ENCODE peak calls at places on chromosome 9, in nine cellular contexts. D is body of pancreas, H is Panc1, Z is choroid plexus epithelial cell, N is keratinocyte, U is brain microvascular endothelial cell, L is upper lobe of right lung, O is ovary, E is fibroblast of lung. Y is an unnamed sample.
A peak's percentile ranks its signal among the peaks of the same experiment; 100 is the strongest.

GRCh38 chr9:125932012-125932411 is 184.8 kb downstream of the PBX3 start:
- DNase-seq in D (no peak), U (peak; percentile 97), L (no peak), E (peak; percentile 97), O (peak; percentile 36), H (peak; percentile 25), Z (peak; percentile 96), N (peak; percentile 90), Y (no peak)

GRCh38 chr9:90921969-90922368 is 120.3 kb downstream of the SYK start:
- DNase-seq in L (no peak), D (no peak), H (no peak), N (no peak), E (no peak), Z (no peak), U (no peak), O (no peak), Y (no peak)

GRCh38 chr9:121699271-121700164 is 48.1 kb downstream of the DAB2IP start:
- DNase-seq in N (no peak), D (peak; percentile 59), E (peak; percentile 51), U (no peak), O (peak; percentile 75), H (no peak), L (peak; percentile 82), Z (peak; percentile 48), Y (peak; percentile 77)

GRCh38 chr9:34664281-34665108 is 2.0 kb upstream of the CCL27 start:
- DNase-seq in E (peak; percentile 69), O (peak; percentile 76), N (no peak), D (peak; percentile 87), H (peak; percentile 71), Z (peak; percentile 80), L (peak; percentile 84), U (peak; percentile 72), Y (peak; percentile 90)

GRCh38 chr9:34576593-34576935 is 13.0 kb downstream of the CNTFR start:
- DNase-seq in L (no peak), H (no peak), E (no peak), N (no peak), U (no peak), O (no peak), D (no peak), Z (no peak), Y (peak; percentile 75)

GRCh38 chr9:16181539-16181938 is 628.7 kb downstream of the CCDC171 start:
- DNase-seq in O (no peak), N (no peak), Z (no peak), E (no peak), U (no peak), D (no peak), L (no peak), H (no peak), Y (no peak)

GRCh38 chr9:3939820-3940219 is 360.0 kb downstream of the GLIS3 start:
- DNase-seq in L (no peak), H (no peak), N (peak; percentile 38), U (no peak), Z (no peak), O (no peak), E (no peak), D (no peak), Y (no peak)

GRCh38 chr9:37529111-37529510 is 43.4 kb downstream of the POLR1E start:
- DNase-seq in N (no peak), Z (peak; percentile 46), U (peak; percentile 44), D (no peak), O (no peak), E (no peak), H (no peak), L (no peak), Y (no peak)

GRCh38 chr9:131530546-131530929 is 525 bp downstream of the UCK1 start:
- DNase-seq in U (peak; percentile 14), L (peak; percentile 75), Z (peak; percentile 41), D (peak; percentile 41), E (no peak), N (no peak), H (no peak), O (peak; percentile 49), Y (peak; percentile 90)

GRCh38 chr9:116045083-116045482 is 108.5 kb upstream of the PAPPA start:
- DNase-seq in E (no peak), N (no peak), U (no peak), L (no peak), O (no peak), Z (no peak), H (no peak), D (no peak), Y (no peak)

GRCh38 chr9:116039893-116040292 is 113.7 kb upstream of the PAPPA start:
- DNase-seq in L (no peak), E (no peak), O (no peak), D (no peak), U (no peak), Z (no peak), H (no peak), N (no peak), Y (no peak)

GRCh38 chr9:116042321-116042720 is 111.3 kb upstream of the PAPPA start:
- DNase-seq in H (no peak), O (no peak), E (no peak), D (no peak), L (no peak), U (no peak), Z (no peak), N (no peak), Y (no peak)

DNA sequence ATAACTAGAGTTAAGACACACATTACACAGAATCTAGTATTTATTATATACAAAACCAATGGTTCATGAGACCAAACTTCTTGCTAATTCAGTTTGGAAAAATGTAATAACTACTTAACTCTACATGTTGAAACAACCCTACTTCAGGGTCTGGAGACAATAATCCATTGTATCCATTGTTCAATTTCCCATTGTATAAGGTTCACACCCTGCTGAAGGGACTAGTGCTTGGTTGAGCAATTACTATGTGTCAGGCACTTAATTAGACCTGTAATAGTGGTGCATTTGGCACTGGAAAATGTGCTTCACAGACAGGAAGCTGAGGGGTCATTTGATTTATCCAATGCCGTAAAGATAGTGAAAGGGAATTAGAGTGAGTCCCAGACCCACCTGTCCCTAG is 114.3 kb upstream of the PAPPA start:
- DNase-seq in O (no peak), L (no peak), Z (no peak), H (no peak), E (no peak), N (no peak), D (no peak), U (no peak), Y (no peak)
- H3K4me3 ChIP-seq in O (no peak overlapping the region), L (no peak overlapping the region), Z (no peak overlapping the region), H (no peak overlapping the region), E (no peak overlapping the region), N (no peak overlapping the region), D (no peak overlapping the region), U (no peak overlapping the region), Y (no peak overlapping the region)

GRCh38 chr9:6896562-6896961 is 138.8 kb downstream of the KDM4C start:
- DNase-seq in H (no peak), E (peak; percentile 19), N (no peak), U (peak; percentile 24), D (no peak), O (no peak), Z (peak; percentile 37), L (no peak), Y (no peak)

GRCh38 chr9:6895754-6896153 is 138.0 kb downstream of the KDM4C start:
- DNase-seq in U (no peak), Z (no peak), O (no peak), N (no peak), H (no peak), L (no peak), D (no peak), E (no peak), Y (no peak)

GRCh38 chr9:6893350-6894131 is 135.8 kb downstream of the KDM4C start:
- DNase-seq in D (no peak), N (no peak), E (no peak), O (no peak), H (no peak), U (no peak), Z (no peak), L (no peak), Y (no peak)

GRCh38 chr9:6897207-6897822 is 139.5 kb downstream of the KDM4C start:
- DNase-seq in L (no peak), H (no peak), N (no peak), Z (no peak), U (no peak), O (no peak), E (no peak), D (no peak), Y (no peak)

GRCh38 chr9:6894135-6894534 is 136.4 kb downstream of the KDM4C start:
- DNase-seq in D (no peak), O (no peak), E (no peak), L (no peak), H (no peak), Z (peak; percentile 26), N (no peak), U (no peak), Y (no peak)
- H3K4me3 ChIP-seq in D (no peak overlapping the region), O (no peak overlapping the region), E (no peak overlapping the region), L (no peak overlapping the region), H (no peak overlapping the region), Z (no peak overlapping the region), N (no peak overlapping the region), U (no peak overlapping the region), Y (no peak overlapping the region)

GRCh38 chr9:114386361-114386885 is 1.4 kb downstream of the AKNA start:
- DNase-seq in E (no peak), Z (no peak), N (no peak), D (no peak), H (no peak), L (no peak), O (no peak), U (no peak), Y (no peak)

GRCh38 chr9:114385412-114386181 is 2.2 kb downstream of the AKNA start:
- DNase-seq in E (peak; percentile 88), Z (peak; percentile 88), O (no peak), N (peak; percentile 93), U (peak; percentile 89), H (no peak), D (peak; percentile 42), L (peak; percentile 83), Y (no peak)

GRCh38 chr9:114384836-114385411 is 2.9 kb downstream of the AKNA start:
- DNase-seq in H (no peak), U (no peak), N (no peak), E (no peak), D (no peak), Z (no peak), L (no peak), O (no peak), Y (no peak)

GRCh38 chr9:114382951-114383865 is 4.6 kb downstream of the AKNA start:
- DNase-seq in U (peak; percentile 31), E (peak; percentile 76), H (no peak), O (peak; percentile 36), Z (no peak), D (no peak), L (no peak), N (no peak), Y (peak; percentile 82)

GRCh38 chr9:114383866-114384231 is 3.9 kb downstream of the AKNA start:
- DNase-seq in D (no peak), U (no peak), E (no peak), O (no peak), Z (no peak), N (no peak), L (no peak), H (no peak), Y (no peak)
- H3K4me3 ChIP-seq in D (no peak overlapping the region), U (no peak overlapping the region), E (no peak overlapping the region), O (no peak overlapping the region), Z (no peak overlapping the region), N (no peak overlapping the region), L (peak overlapping the region; percentile 10), H (no peak overlapping the region), Y (no peak overlapping the region)

DNA sequence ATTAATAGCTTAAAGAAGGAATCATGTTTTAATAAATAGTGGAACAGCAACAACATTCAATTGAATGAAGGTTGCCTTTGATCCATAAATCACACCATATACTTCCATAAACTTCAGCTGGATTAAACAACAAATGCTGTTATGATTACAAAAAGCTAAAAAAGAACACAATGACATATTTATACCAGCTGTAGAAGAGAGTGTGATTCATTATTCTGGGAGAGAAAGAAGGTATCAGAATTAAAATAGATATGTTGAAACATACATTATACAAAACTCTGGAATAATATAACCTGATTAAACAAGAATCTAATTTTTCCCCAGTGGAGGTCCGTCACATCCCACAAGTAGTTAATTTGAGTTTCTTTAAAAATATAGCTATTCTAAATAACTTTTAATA is 7.5 kb upstream of the RECK start:
- DNase-seq in Z (no peak), L (no peak), U (no peak), O (no peak), N (no peak), E (no peak), H (no peak), D (no peak), Y (no peak)
- H3K4me3 ChIP-seq in Z (no peak overlapping the region), L (no peak overlapping the region), U (no peak overlapping the region), O (no peak overlapping the region), N (no peak overlapping the region), E (no peak overlapping the region), H (no peak overlapping the region), D (no peak overlapping the region), Y (no peak overlapping the region)